ENCODE peak calls at places on chromosome 7, in six cellular contexts. O, W, P, E, V and Y are unnamed samples.

GRCh38 chr7:6147627-6148026 is 116.5 kb downstream of the ANKRD61 start:
- DNase-seq in P (no peak), O (no peak), V (no peak), W (no peak), E (no peak), Y (no peak)

GRCh38 chr7:147311332-147311731 is 1194.7 kb downstream of the CNTNAP2 start:
- DNase-seq in W (no peak), P (no peak), V (no peak), O (no peak), E (no peak), Y (no peak)

GRCh38 chr7:48118041-48118440 is 29.0 kb downstream of the UPP1 start:
- DNase-seq in O (no peak), W (no peak), V (no peak), E (no peak), P (no peak), Y (no peak)

GRCh38 chr7:22642454-22642853 is 84.5 kb upstream of the IL6 start:
- DNase-seq in W (no peak), E (no peak), V (no peak), O (no peak), P (no peak), Y (no peak)

GRCh38 chr7:107045195-107045960 is 873 bp downstream of the PRKAR2B start:
- DNase-seq in E (no peak), W (no peak), O (no peak), V (no peak), P (peak; percentile 15), Y (no peak)

GRCh38 chr7:46155367-46155766 is 234.3 kb upstream of the IGFBP3 start:
- DNase-seq in O (no peak), V (no peak), P (no peak), E (no peak), W (no peak), Y (no peak)

GRCh38 chr7:91348686-91349085 is 84.5 kb downstream of the FZD1 start:
- DNase-seq in O (no peak), V (no peak), P (no peak), W (no peak), E (no peak), Y (no peak)

GRCh38 chr7:18257711-18258110 is 230.1 kb upstream of the PRPS1L1 start:
- DNase-seq in O (no peak), W (no peak), P (no peak), V (no peak), E (no peak), Y (no peak)

GRCh38 chr7:131600578-131600977 is 44.1 kb upstream of the PODXL start:
- DNase-seq in V (no peak), P (no peak), O (no peak), E (no peak), W (no peak), Y (no peak)

GRCh38 chr7:133945497-133945896 is 181.6 kb upstream of the LRGUK start:
- DNase-seq in O (no peak), E (no peak), W (no peak), V (no peak), P (no peak), Y (no peak)

GRCh38 chr7:47557317-47557985 is 24.5 kb downstream of the TNS3 start:
- DNase-seq in O (no peak), V (no peak), E (no peak), P (no peak), W (no peak), Y (no peak)

GRCh38 chr7:13159467-13160184 is 472.2 kb downstream of the ARL4A start:
- DNase-seq in W (no peak), V (no peak), P (no peak), O (no peak), E (no peak), Y (no peak)

GRCh38 chr7:39217752-39218151 is 240.0 kb downstream of the POU6F2 start:
- DNase-seq in O (no peak), P (no peak), W (no peak), V (no peak), E (no peak), Y (no peak)